ENCODE peak calls at places on chromosomes 16 and 17, in seven cellular contexts. One of them, this sample, is unnamed. For H3K4me1 and H3K27me3, the result is how much of the 10 kb centered on the place peaks cover.

GRCh38 chr16:48201515-48202201 is 42.4 kb upstream of the LONP2 start:
- DNase-seq in body of pancreas: peak
- DNase-seq in stomach: no peak
- DNase-seq in psoas muscle: no peak
- DNase-seq in HCT116: no peak
- DNase-seq in uterus: no peak
- DNase-seq in prostate gland: no peak
- DNase-seq in this sample: no peak

GRCh38 chr17:13596241-13596941 is 5.3 kb downstream of the HS3ST3A1 start:
- DNase-seq in stomach: no peak
- DNase-seq in uterus: no peak
- DNase-seq in body of pancreas: no peak
- DNase-seq in psoas muscle: no peak
- DNase-seq in HCT116: no peak
- DNase-seq in prostate gland: no peak
- DNase-seq in this sample: no peak

GRCh38 chr17:69969897-69970296 is 105.1 kb upstream of the KCNJ16 start:
- DNase-seq in stomach: no peak
- DNase-seq in body of pancreas: no peak
- DNase-seq in uterus: no peak
- DNase-seq in psoas muscle: no peak
- DNase-seq in prostate gland: no peak
- DNase-seq in HCT116: no peak
- DNase-seq in this sample: no peak

GRCh38 chr16:50096791-50097190 is 31.0 kb downstream of the HEATR3 start:
- DNase-seq in psoas muscle: no peak
- DNase-seq in uterus: no peak
- DNase-seq in stomach: no peak
- DNase-seq in prostate gland: no peak
- DNase-seq in HCT116: no peak
- DNase-seq in body of pancreas: no peak
- DNase-seq in this sample: no peak

GRCh38 chr17:67594115-67594878 is 123.4 kb upstream of the NOL11 start:
- DNase-seq in uterus: no peak
- DNase-seq in stomach: no peak
- DNase-seq in HCT116: no peak
- DNase-seq in prostate gland: no peak
- DNase-seq in body of pancreas: peak
- DNase-seq in psoas muscle: no peak
- DNase-seq in this sample: no peak

GRCh38 chr17:71334041-71334781 is 786.6 kb upstream of the SOX9 start:
- DNase-seq in psoas muscle: no peak
- DNase-seq in uterus: no peak
- DNase-seq in HCT116: no peak
- DNase-seq in body of pancreas: no peak
- DNase-seq in prostate gland: no peak
- DNase-seq in stomach: no peak
- DNase-seq in this sample: no peak

GRCh38 chr16:22250522-22250921 is 44.4 kb downstream of the EEF2K start:
- DNase-seq in body of pancreas: no peak
- DNase-seq in prostate gland: no peak
- DNase-seq in uterus: no peak
- DNase-seq in psoas muscle: peak
- DNase-seq in stomach: no peak
- DNase-seq in HCT116: no peak
- DNase-seq in this sample: no peak

GRCh38 chr16:47666434-47666833 is 205.3 kb downstream of the PHKB start:
- DNase-seq in stomach: no peak
- DNase-seq in uterus: no peak
- DNase-seq in psoas muscle: no peak
- DNase-seq in body of pancreas: no peak
- DNase-seq in HCT116: no peak
- DNase-seq in prostate gland: no peak
- DNase-seq in this sample: no peak

GRCh38 chr16:3793161-3793576 is 75.8 kb upstream of the TRAP1 start:
- DNase-seq in body of pancreas: no peak
- DNase-seq in uterus: peak
- DNase-seq in prostate gland: peak
- DNase-seq in psoas muscle: peak
- DNase-seq in stomach: no peak
- DNase-seq in HCT116: no peak
- DNase-seq in this sample: no peak

GRCh38 chr17:28861393-28862203 is 6.8 kb downstream of the ERAL1 start:
- DNase-seq in HCT116: no peak
- DNase-seq in body of pancreas: no peak
- DNase-seq in psoas muscle: no peak
- DNase-seq in prostate gland: no peak
- DNase-seq in stomach: no peak
- DNase-seq in uterus: no peak
- DNase-seq in this sample: no peak

GRCh38 chr17:75430159-75430748 is 24.8 kb upstream of the GRB2 start:
- DNase-seq in prostate gland: no peak
- DNase-seq in HCT116: no peak
- DNase-seq in stomach: no peak
- DNase-seq in psoas muscle: no peak
- DNase-seq in body of pancreas: no peak
- DNase-seq in uterus: no peak
- DNase-seq in this sample: no peak

GRCh38 chr16:57042157-57043111 is 49.9 kb upstream of the CPNE2 start:
- DNase-seq in psoas muscle: no peak
- DNase-seq in body of pancreas: no peak
- DNase-seq in HCT116: no peak
- DNase-seq in uterus: no peak
- DNase-seq in prostate gland: no peak
- DNase-seq in stomach: no peak
- DNase-seq in this sample: no peak

GRCh38 chr16:77221482-77221881 is 22.3 kb downstream of the SYCE1L start:
- DNase-seq in body of pancreas: no peak
- DNase-seq in HCT116: no peak
- DNase-seq in uterus: no peak
- DNase-seq in prostate gland: no peak
- DNase-seq in psoas muscle: no peak
- DNase-seq in stomach: no peak
- DNase-seq in this sample: no peak

GRCh38 chr16:82954224-82954929 is 327.6 kb downstream of the CDH13 start:
- DNase-seq in stomach: no peak
- DNase-seq in body of pancreas: no peak
- DNase-seq in HCT116: no peak
- DNase-seq in prostate gland: no peak
- DNase-seq in psoas muscle: no peak
- DNase-seq in uterus: no peak
- DNase-seq in this sample: no peak

GRCh38 chr16:68235105-68235881 is 634 bp downstream of the ESRP2 start:
- DNase-seq in uterus: peak
- DNase-seq in stomach: peak
- DNase-seq in psoas muscle: peak
- DNase-seq in body of pancreas: peak
- DNase-seq in prostate gland: peak
- DNase-seq in HCT116: no peak
- DNase-seq in this sample: peak

GRCh38 chr17:48438662-48439061 is 8.6 kb upstream of the SKAP1 start:
- DNase-seq in stomach: no peak
- DNase-seq in uterus: no peak
- DNase-seq in prostate gland: no peak
- DNase-seq in HCT116: no peak
- DNase-seq in psoas muscle: no peak
- DNase-seq in body of pancreas: no peak
- DNase-seq in this sample: no peak

GRCh38 chr17:31722251-31723056 is 136.6 kb downstream of the COPRS start:
- DNase-seq in prostate gland: no peak
- DNase-seq in HCT116: no peak
- DNase-seq in stomach: peak
- DNase-seq in uterus: no peak
- DNase-seq in body of pancreas: peak
- DNase-seq in psoas muscle: no peak
- DNase-seq in this sample: no peak
- H3K4me1 ChIP-seq in prostate gland: under half
- H3K4me1 ChIP-seq in HCT116: under half
- H3K4me1 ChIP-seq in stomach: under half
- H3K4me1 ChIP-seq in uterus: under half
- H3K4me1 ChIP-seq in body of pancreas: under half
- H3K4me1 ChIP-seq in psoas muscle: under half
- H3K4me1 ChIP-seq in this sample: under half

DNA sequence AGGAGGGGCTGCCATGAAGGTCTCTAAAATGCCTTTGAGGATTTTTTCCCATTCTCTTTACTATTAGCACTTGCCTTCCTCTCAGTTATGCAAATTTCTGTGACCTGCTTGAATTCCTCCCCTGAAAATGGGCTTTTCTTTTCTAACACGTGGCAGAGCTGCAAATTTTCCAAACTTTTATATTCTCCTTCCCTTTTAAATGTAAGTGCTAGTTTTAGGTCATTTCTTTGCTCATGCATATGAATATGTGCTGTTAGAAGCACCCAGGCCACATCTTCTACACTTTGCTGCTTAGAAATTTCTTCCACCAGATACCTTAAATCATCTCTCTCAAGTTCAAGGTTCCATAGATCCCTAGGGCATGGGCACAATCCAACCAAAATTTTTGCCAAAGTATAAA is 11.8 kb downstream of the CLEC10A start:
- DNase-seq in body of pancreas: no peak
- DNase-seq in HCT116: no peak
- DNase-seq in psoas muscle: no peak
- DNase-seq in stomach: no peak
- DNase-seq in uterus: no peak
- DNase-seq in prostate gland: no peak
- DNase-seq in this sample: no peak
- H3K27me3 ChIP-seq in body of pancreas: under half
- H3K27me3 ChIP-seq in HCT116: under half
- H3K27me3 ChIP-seq in psoas muscle: under half
- H3K27me3 ChIP-seq in stomach: under half
- H3K27me3 ChIP-seq in uterus: under half
- H3K27me3 ChIP-seq in prostate gland: under half
- H3K27me3 ChIP-seq in this sample: under half

GRCh38 chr17:56172517-56172982 is 19.3 kb downstream of the ANKFN1 start:
- DNase-seq in stomach: no peak
- DNase-seq in psoas muscle: peak
- DNase-seq in prostate gland: peak
- DNase-seq in HCT116: no peak
- DNase-seq in body of pancreas: peak
- DNase-seq in uterus: no peak
- DNase-seq in this sample: peak
- H3K27ac ChIP-seq in stomach: no peak
- H3K27ac ChIP-seq in psoas muscle: peak
- H3K27ac ChIP-seq in prostate gland: peak
- H3K27ac ChIP-seq in HCT116: no peak
- H3K27ac ChIP-seq in body of pancreas: no peak
- H3K27ac ChIP-seq in uterus: no peak
- H3K27ac ChIP-seq in this sample: no peak

GRCh38 chr17:40317880-40318834 is 9.2 kb downstream of the RARA start:
- DNase-seq in HCT116: peak
- DNase-seq in body of pancreas: peak
- DNase-seq in uterus: peak
- DNase-seq in psoas muscle: peak
- DNase-seq in stomach: peak
- DNase-seq in prostate gland: peak
- DNase-seq in this sample: peak
- H3K4me1 ChIP-seq in HCT116: half or more
- H3K4me1 ChIP-seq in body of pancreas: half or more
- H3K4me1 ChIP-seq in uterus: under half
- H3K4me1 ChIP-seq in psoas muscle: half or more
- H3K4me1 ChIP-seq in stomach: half or more
- H3K4me1 ChIP-seq in prostate gland: under half
- H3K4me1 ChIP-seq in this sample: half or more

GRCh38 chr16:24998201-24998600 is 17.0 kb downstream of the ARHGAP17 start:
- DNase-seq in psoas muscle: no peak
- DNase-seq in stomach: no peak
- DNase-seq in HCT116: no peak
- DNase-seq in body of pancreas: no peak
- DNase-seq in prostate gland: no peak
- DNase-seq in uterus: no peak
- DNase-seq in this sample: no peak
- H3K27me3 ChIP-seq in psoas muscle: under half
- H3K27me3 ChIP-seq in stomach: under half
- H3K27me3 ChIP-seq in HCT116: under half
- H3K27me3 ChIP-seq in body of pancreas: under half
- H3K27me3 ChIP-seq in prostate gland: under half
- H3K27me3 ChIP-seq in uterus: under half
- H3K27me3 ChIP-seq in this sample: under half

GRCh38 chr17:50176559-50177471 is 11.0 kb downstream of the SGCA start:
- DNase-seq in uterus: no peak
- DNase-seq in stomach: no peak
- DNase-seq in HCT116: no peak
- DNase-seq in prostate gland: no peak
- DNase-seq in body of pancreas: no peak
- DNase-seq in psoas muscle: peak
- DNase-seq in this sample: no peak

GRCh38 chr17:50180066-50180465 is 14.3 kb downstream of the SGCA start:
- DNase-seq in stomach: no peak
- DNase-seq in prostate gland: no peak
- DNase-seq in uterus: no peak
- DNase-seq in psoas muscle: peak
- DNase-seq in HCT116: no peak
- DNase-seq in body of pancreas: no peak
- DNase-seq in this sample: no peak

GRCh38 chr17:50175035-50175788 is 9.4 kb downstream of the SGCA start:
- DNase-seq in HCT116: no peak
- DNase-seq in uterus: no peak
- DNase-seq in prostate gland: no peak
- DNase-seq in psoas muscle: peak
- DNase-seq in body of pancreas: no peak
- DNase-seq in stomach: no peak
- DNase-seq in this sample: no peak

GRCh38 chr17:50177983-50178834 is 12.4 kb downstream of the SGCA start:
- DNase-seq in HCT116: peak
- DNase-seq in psoas muscle: peak
- DNase-seq in stomach: peak
- DNase-seq in uterus: peak
- DNase-seq in body of pancreas: peak
- DNase-seq in prostate gland: peak
- DNase-seq in this sample: peak

GRCh38 chr17:50177476-50177875 is 11.7 kb downstream of the SGCA start:
- DNase-seq in psoas muscle: no peak
- DNase-seq in prostate gland: no peak
- DNase-seq in body of pancreas: no peak
- DNase-seq in HCT116: no peak
- DNase-seq in stomach: no peak
- DNase-seq in uterus: no peak
- DNase-seq in this sample: no peak
- H3K27ac ChIP-seq in psoas muscle: peak
- H3K27ac ChIP-seq in prostate gland: peak
- H3K27ac ChIP-seq in body of pancreas: peak
- H3K27ac ChIP-seq in HCT116: peak
- H3K27ac ChIP-seq in stomach: peak
- H3K27ac ChIP-seq in uterus: peak
- H3K27ac ChIP-seq in this sample: peak

GRCh38 chr17:59846391-59847165 is 46.2 kb downstream of the TUBD1 start:
- DNase-seq in uterus: peak
- DNase-seq in psoas muscle: peak
- DNase-seq in prostate gland: peak
- DNase-seq in HCT116: peak
- DNase-seq in stomach: peak
- DNase-seq in body of pancreas: peak
- DNase-seq in this sample: peak
- H3K4me1 ChIP-seq in uterus: under half
- H3K4me1 ChIP-seq in psoas muscle: under half
- H3K4me1 ChIP-seq in prostate gland: under half
- H3K4me1 ChIP-seq in HCT116: half or more
- H3K4me1 ChIP-seq in stomach: half or more
- H3K4me1 ChIP-seq in body of pancreas: half or more
- H3K4me1 ChIP-seq in this sample: half or more

This sample was measured in upper lobe of right lung.